ENCODE peak calls at places on chromosomes 12 and 14, in seven cellular contexts. One of them, this sample, is unnamed.
A peak's percentile ranks its signal among the peaks of the same experiment; 100 is the strongest.

GRCh38 chr12:70744133-70744532 is 106.9 kb upstream of the PTPRB start:
- DNase-seq in GM12878: no peak
- DNase-seq in sigmoid colon: no peak
- DNase-seq in HCT116: no peak
- DNase-seq in GM23338: no peak
- DNase-seq in SK-N-SH: no peak
- DNase-seq in spleen: no peak
- DNase-seq in this sample: no peak

GRCh38 chr12:8453796-8454195 is 2.0 kb upstream of the CLEC6A start:
- DNase-seq in GM12878: no peak
- DNase-seq in spleen: no peak
- DNase-seq in GM23338: peak; percentile 47
- DNase-seq in SK-N-SH: no peak
- DNase-seq in sigmoid colon: no peak
- DNase-seq in HCT116: no peak
- DNase-seq in this sample: no peak

GRCh38 chr14:61280092-61280525 is 1.0 kb downstream of the TMEM30B start:
- DNase-seq in spleen: no peak
- DNase-seq in GM23338: no peak
- DNase-seq in SK-N-SH: peak; percentile 23
- DNase-seq in sigmoid colon: no peak
- DNase-seq in HCT116: no peak
- DNase-seq in GM12878: no peak
- DNase-seq in this sample: peak; percentile 30

GRCh38 chr12:117395766-117396165 is 34.3 kb upstream of the NOS1 start:
- DNase-seq in SK-N-SH: no peak
- DNase-seq in GM23338: no peak
- DNase-seq in spleen: no peak
- DNase-seq in sigmoid colon: no peak
- DNase-seq in HCT116: no peak
- DNase-seq in GM12878: no peak
- DNase-seq in this sample: no peak

GRCh38 chr14:74219277-74219676 is 20.0 kb upstream of the VSX2 start:
- DNase-seq in sigmoid colon: no peak
- DNase-seq in spleen: no peak
- DNase-seq in GM12878: no peak
- DNase-seq in GM23338: no peak
- DNase-seq in HCT116: no peak
- DNase-seq in SK-N-SH: no peak
- DNase-seq in this sample: no peak

GRCh38 chr14:52473557-52473956 is 78.7 kb downstream of the TXNDC16 start:
- DNase-seq in GM12878: no peak
- DNase-seq in sigmoid colon: no peak
- DNase-seq in HCT116: peak; percentile 28
- DNase-seq in SK-N-SH: peak; percentile 16
- DNase-seq in GM23338: peak; percentile 38
- DNase-seq in spleen: no peak
- DNase-seq in this sample: no peak

GRCh38 chr14:100213587-100213955 is 25.4 kb upstream of the YY1 start:
- DNase-seq in GM12878: no peak
- DNase-seq in SK-N-SH: no peak
- DNase-seq in HCT116: no peak
- DNase-seq in GM23338: no peak
- DNase-seq in spleen: no peak
- DNase-seq in sigmoid colon: no peak
- DNase-seq in this sample: no peak

GRCh38 chr12:13864081-13864673 is 117.2 kb downstream of the GRIN2B start:
- DNase-seq in SK-N-SH: peak; percentile 46
- DNase-seq in HCT116: peak; percentile 54
- DNase-seq in GM23338: peak; percentile 91
- DNase-seq in GM12878: peak; percentile 11
- DNase-seq in spleen: peak; percentile 86
- DNase-seq in sigmoid colon: peak; percentile 79
- DNase-seq in this sample: peak; percentile 82

GRCh38 chr14:44589180-44589579 is 82.1 kb upstream of the FSCB start:
- DNase-seq in GM12878: no peak
- DNase-seq in GM23338: no peak
- DNase-seq in sigmoid colon: no peak
- DNase-seq in SK-N-SH: no peak
- DNase-seq in HCT116: no peak
- DNase-seq in spleen: no peak
- DNase-seq in this sample: no peak

GRCh38 chr14:64701660-64702059 is 2.6 kb upstream of the PLEKHG3 start:
- DNase-seq in spleen: no peak
- DNase-seq in sigmoid colon: peak; percentile 1
- DNase-seq in GM12878: no peak
- DNase-seq in SK-N-SH: no peak
- DNase-seq in HCT116: no peak
- DNase-seq in GM23338: peak; percentile 75
- DNase-seq in this sample: no peak

GRCh38 chr12:7856516-7856915 is 16.2 kb downstream of the SLC2A14 start:
- DNase-seq in GM23338: no peak
- DNase-seq in SK-N-SH: no peak
- DNase-seq in GM12878: no peak
- DNase-seq in spleen: no peak
- DNase-seq in HCT116: no peak
- DNase-seq in sigmoid colon: no peak
- DNase-seq in this sample: no peak

GRCh38 chr12:4819654-4820053 is 90.1 kb upstream of the KCNA1 start:
- DNase-seq in spleen: no peak
- DNase-seq in sigmoid colon: no peak
- DNase-seq in HCT116: no peak
- DNase-seq in SK-N-SH: no peak
- DNase-seq in GM23338: no peak
- DNase-seq in GM12878: no peak
- DNase-seq in this sample: no peak

GRCh38 chr14:74583689-74584434 is 28.2 kb downstream of the LTBP2 start:
- DNase-seq in GM23338: no peak
- DNase-seq in GM12878: no peak
- DNase-seq in SK-N-SH: no peak
- DNase-seq in sigmoid colon: peak; percentile 38
- DNase-seq in HCT116: peak; percentile 69
- DNase-seq in spleen: peak; percentile 21
- DNase-seq in this sample: no peak

GRCh38 chr12:93684716-93685115 is 7.5 kb downstream of the CRADD start:
- DNase-seq in sigmoid colon: no peak
- DNase-seq in spleen: no peak
- DNase-seq in HCT116: no peak
- DNase-seq in GM23338: no peak
- DNase-seq in GM12878: no peak
- DNase-seq in SK-N-SH: no peak
- DNase-seq in this sample: no peak

GRCh38 chr14:78959674-78960264 is 789.6 kb downstream of the NRXN3 start:
- DNase-seq in HCT116: peak; percentile 26
- DNase-seq in GM23338: peak; percentile 73
- DNase-seq in spleen: no peak
- DNase-seq in sigmoid colon: peak; percentile 80
- DNase-seq in SK-N-SH: peak; percentile 65
- DNase-seq in GM12878: no peak
- DNase-seq in this sample: peak; percentile 64

GRCh38 chr14:99460793-99461192 is 19.9 kb downstream of the SETD3 start:
- DNase-seq in GM23338: peak; percentile 22
- DNase-seq in HCT116: no peak
- DNase-seq in SK-N-SH: no peak
- DNase-seq in spleen: no peak
- DNase-seq in GM12878: no peak
- DNase-seq in sigmoid colon: no peak
- DNase-seq in this sample: no peak

GRCh38 chr14:101098641-101099040 is 195.1 kb upstream of the RTL1 start:
- DNase-seq in sigmoid colon: no peak
- DNase-seq in GM12878: no peak
- DNase-seq in SK-N-SH: no peak
- DNase-seq in spleen: no peak
- DNase-seq in GM23338: no peak
- DNase-seq in HCT116: no peak
- DNase-seq in this sample: no peak

DNA sequence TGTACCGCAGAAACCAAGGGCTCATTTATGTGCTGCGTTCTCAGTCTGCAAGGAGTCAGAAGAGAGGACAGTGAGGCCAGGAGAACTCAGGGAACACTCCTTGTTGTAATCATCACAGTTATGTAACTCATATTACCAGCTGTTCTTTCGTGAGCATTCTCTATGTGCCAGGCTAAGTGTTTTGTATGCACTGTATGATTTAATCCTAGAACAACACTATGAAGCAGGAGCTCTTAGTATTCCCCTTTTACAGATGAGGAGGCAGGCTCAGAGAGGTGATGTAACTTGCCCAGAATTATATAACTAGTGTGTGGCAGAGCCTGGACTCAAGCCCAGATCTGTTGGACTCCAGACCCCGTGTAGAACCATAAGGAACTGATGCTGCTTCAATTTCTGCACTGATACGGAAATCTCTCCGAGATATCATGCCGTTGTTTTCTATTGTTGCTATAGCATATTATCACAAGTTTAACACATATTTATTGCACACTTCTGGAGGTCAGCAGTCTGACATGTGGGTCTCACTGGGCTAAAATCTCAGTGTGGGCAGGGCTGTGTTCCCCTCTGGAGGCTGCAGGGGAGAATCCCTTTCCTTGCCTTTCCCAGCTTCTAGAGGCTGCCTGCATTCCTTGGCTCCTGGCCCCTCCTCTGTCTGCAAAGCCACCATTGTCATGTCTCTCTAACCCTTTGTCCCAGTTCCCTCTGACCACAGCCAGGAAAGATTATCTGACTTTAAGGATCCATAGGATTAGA is 16.3 kb upstream of the CD9 start:
- DNase-seq in HCT116: no peak
- DNase-seq in SK-N-SH: no peak
- DNase-seq in GM23338: no peak
- DNase-seq in spleen: no peak
- DNase-seq in sigmoid colon: peak; percentile 89
- DNase-seq in GM12878: no peak
- DNase-seq in this sample: peak; percentile 81
- TF ChIP-seq POLR2AphosphoS5 in HCT116: no peak
- TF ChIP-seq POLR2AphosphoS5 in SK-N-SH: no peak
- TF ChIP-seq POLR2AphosphoS5 in GM23338: no peak
- TF ChIP-seq POLR2AphosphoS5 in spleen: peak; percentile 5
- TF ChIP-seq POLR2AphosphoS5 in sigmoid colon: peak; percentile 43
- TF ChIP-seq POLR2AphosphoS5 in GM12878: no peak
- TF ChIP-seq POLR2AphosphoS5 in this sample: peak; percentile 62

GRCh38 chr12:108689314-108690190 is 41.8 kb downstream of the CORO1C start:
- DNase-seq in SK-N-SH: no peak
- DNase-seq in HCT116: peak; percentile 27
- DNase-seq in sigmoid colon: peak; percentile 80
- DNase-seq in spleen: no peak
- DNase-seq in GM23338: no peak
- DNase-seq in GM12878: no peak
- DNase-seq in this sample: peak; percentile 27
- H3K4me1 ChIP-seq in SK-N-SH: peaks cover 52% of the 10 kb centered on the region
- H3K4me1 ChIP-seq in HCT116: peaks cover 42% of the 10 kb centered on the region
- H3K4me1 ChIP-seq in sigmoid colon: peaks cover 91% of the 10 kb centered on the region
- H3K4me1 ChIP-seq in spleen: peaks cover 39% of the 10 kb centered on the region
- H3K4me1 ChIP-seq in GM23338: peaks cover 21% of the 10 kb centered on the region
- H3K4me1 ChIP-seq in GM12878: peaks cover 71% of the 10 kb centered on the region
- H3K4me1 ChIP-seq in this sample: peaks cover 54% of the 10 kb centered on the region

GRCh38 chr14:75605916-75606315 is 27.5 kb downstream of the FLVCR2 start:
- DNase-seq in spleen: no peak
- DNase-seq in SK-N-SH: no peak
- DNase-seq in GM12878: no peak
- DNase-seq in GM23338: no peak
- DNase-seq in HCT116: no peak
- DNase-seq in sigmoid colon: no peak
- DNase-seq in this sample: no peak
- H3K4me3 ChIP-seq in spleen: no peak overlapping the region
- H3K4me3 ChIP-seq in SK-N-SH: no peak overlapping the region
- H3K4me3 ChIP-seq in GM12878: no peak overlapping the region
- H3K4me3 ChIP-seq in GM23338: no peak overlapping the region
- H3K4me3 ChIP-seq in HCT116: no peak overlapping the region
- H3K4me3 ChIP-seq in sigmoid colon: no peak overlapping the region
- H3K4me3 ChIP-seq in this sample: no peak overlapping the region

DNA sequence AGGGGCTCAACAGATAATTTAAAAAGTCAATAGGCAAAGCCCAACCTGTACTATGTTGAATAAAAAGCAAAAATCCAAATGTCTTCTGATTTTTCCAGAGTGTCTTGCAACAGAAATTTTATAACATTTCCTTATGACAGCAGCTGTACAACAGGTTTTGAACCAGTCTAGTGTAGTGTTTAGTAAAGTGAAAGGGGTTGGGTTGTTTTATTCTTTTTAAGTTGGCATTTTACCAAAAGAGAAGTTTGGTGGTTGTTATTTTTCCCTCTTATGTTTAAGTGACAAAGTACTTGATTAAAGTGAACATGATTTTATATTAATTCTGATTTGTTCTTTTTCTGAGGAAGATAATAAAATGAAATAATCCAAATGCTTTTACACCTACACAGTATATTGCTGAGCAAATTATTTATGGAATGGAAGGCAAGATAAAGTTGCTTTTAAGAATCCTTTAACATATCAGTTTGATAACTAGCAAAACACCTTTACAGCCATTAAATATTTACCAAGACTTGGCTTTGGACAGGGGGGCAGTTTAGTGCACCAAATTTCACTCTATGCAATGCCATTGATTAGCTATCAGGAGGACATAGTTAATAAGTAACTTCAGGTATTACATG is 128.9 kb downstream of the FOXA1 start:
- DNase-seq in GM12878: no peak
- DNase-seq in GM23338: no peak
- DNase-seq in sigmoid colon: no peak
- DNase-seq in spleen: no peak
- DNase-seq in HCT116: no peak
- DNase-seq in SK-N-SH: no peak
- DNase-seq in this sample: no peak
- TF ChIP-seq POLR2AphosphoS5 in GM12878: no peak
- TF ChIP-seq POLR2AphosphoS5 in GM23338: no peak
- TF ChIP-seq POLR2AphosphoS5 in sigmoid colon: no peak
- TF ChIP-seq POLR2AphosphoS5 in spleen: no peak
- TF ChIP-seq POLR2AphosphoS5 in HCT116: no peak
- TF ChIP-seq POLR2AphosphoS5 in SK-N-SH: no peak
- TF ChIP-seq POLR2AphosphoS5 in this sample: no peak

GRCh38 chr12:113611652-113612051 is 140.0 kb upstream of the LHX5 start:
- DNase-seq in spleen: no peak
- DNase-seq in GM12878: no peak
- DNase-seq in HCT116: no peak
- DNase-seq in sigmoid colon: no peak
- DNase-seq in SK-N-SH: no peak
- DNase-seq in GM23338: no peak
- DNase-seq in this sample: no peak
- H3K4me1 ChIP-seq in spleen: no peaks in the 10 kb centered on the region
- H3K4me1 ChIP-seq in GM12878: no peaks in the 10 kb centered on the region
- H3K4me1 ChIP-seq in HCT116: no peaks in the 10 kb centered on the region
- H3K4me1 ChIP-seq in sigmoid colon: no peaks in the 10 kb centered on the region
- H3K4me1 ChIP-seq in SK-N-SH: no peaks in the 10 kb centered on the region
- H3K4me1 ChIP-seq in GM23338: peaks cover 37% of the 10 kb centered on the region
- H3K4me1 ChIP-seq in this sample: no peaks in the 10 kb centered on the region

GRCh38 chr12:31361730-31362114 is 35.8 kb upstream of the SINHCAF start:
- DNase-seq in SK-N-SH: no peak
- DNase-seq in GM12878: no peak
- DNase-seq in GM23338: no peak
- DNase-seq in spleen: no peak
- DNase-seq in HCT116: no peak
- DNase-seq in sigmoid colon: no peak
- DNase-seq in this sample: no peak
- H3K4me3 ChIP-seq in SK-N-SH: no peak overlapping the region
- H3K4me3 ChIP-seq in GM12878: no peak overlapping the region
- H3K4me3 ChIP-seq in GM23338: no peak overlapping the region
- H3K4me3 ChIP-seq in spleen: no peak overlapping the region
- H3K4me3 ChIP-seq in HCT116: no peak overlapping the region
- H3K4me3 ChIP-seq in sigmoid colon: no peak overlapping the region
- H3K4me3 ChIP-seq in this sample: no peak overlapping the region

DNA sequence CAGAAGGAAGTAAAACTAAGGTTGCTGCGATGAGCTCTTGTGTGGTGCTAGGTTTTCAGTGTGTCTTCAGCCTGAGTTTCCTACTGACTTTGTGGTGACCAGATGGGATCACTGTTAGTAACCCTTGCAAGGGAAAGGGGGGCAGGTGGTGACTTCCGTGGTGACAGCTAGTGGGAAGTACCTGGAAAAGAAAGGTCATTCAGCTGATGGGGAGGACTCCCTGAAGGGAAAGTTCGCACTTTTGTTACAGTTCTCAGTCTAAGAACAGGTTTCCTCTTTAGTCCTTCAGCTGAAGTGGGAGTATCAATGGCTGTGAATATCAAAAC is 2.1 kb downstream of the ATP6V0A2 start:
- DNase-seq in GM12878: no peak
- DNase-seq in HCT116: no peak
- DNase-seq in sigmoid colon: no peak
- DNase-seq in SK-N-SH: no peak
- DNase-seq in spleen: no peak
- DNase-seq in GM23338: no peak
- DNase-seq in this sample: no peak
- TF ChIP-seq POLR2AphosphoS5 in GM12878: peak; percentile 21
- TF ChIP-seq POLR2AphosphoS5 in HCT116: no peak
- TF ChIP-seq POLR2AphosphoS5 in sigmoid colon: no peak
- TF ChIP-seq POLR2AphosphoS5 in SK-N-SH: no peak
- TF ChIP-seq POLR2AphosphoS5 in spleen: no peak
- TF ChIP-seq POLR2AphosphoS5 in GM23338: no peak
- TF ChIP-seq POLR2AphosphoS5 in this sample: no peak